ENCODE peak calls at places on chromosome 10, in eight cellular contexts. O, A, P, B, W, H, M and Z are unnamed samples.

GRCh38 chr10:129441391-129442009 is 25.5 kb upstream of the MGMT start:
- DNase-seq in W (no peak), P (no peak), H (no peak), A (no peak), M (no peak), B (no peak), O (no peak), Z (no peak)

GRCh38 chr10:5645375-5645774 is 21.0 kb downstream of the ASB13 start:
- DNase-seq in M (peak), W (peak), O (no peak), H (peak), P (no peak), A (no peak), B (no peak), Z (no peak)

GRCh38 chr10:71966046-71967004 is 2.1 kb downstream of the CHST3 start:
- DNase-seq in W (no peak), B (no peak), O (no peak), M (peak), P (peak), A (no peak), H (no peak), Z (no peak)

GRCh38 chr10:48215148-48215982 is 59.1 kb downstream of the FRMPD2 start:
- DNase-seq in M (no peak), B (peak), W (no peak), H (no peak), A (no peak), P (peak), O (no peak), Z (no peak)

GRCh38 chr10:62545667-62546066 is 171.5 kb downstream of the ZNF365 start:
- DNase-seq in B (no peak), O (no peak), H (no peak), P (peak), W (no peak), A (no peak), M (no peak), Z (no peak)

GRCh38 chr10:3805227-3805790 is 20.3 kb upstream of the KLF6 start:
- DNase-seq in B (peak), O (peak), M (no peak), A (peak), W (no peak), H (no peak), P (peak), Z (no peak)

GRCh38 chr10:77806511-77807157 is 119.9 kb downstream of the DLG5 start:
- DNase-seq in M (peak), W (no peak), P (no peak), H (no peak), B (no peak), O (no peak), A (no peak), Z (no peak)

GRCh38 chr10:75263806-75264205 is 28.0 kb upstream of the COMTD1 start:
- DNase-seq in B (no peak), A (no peak), P (no peak), M (peak), O (no peak), H (no peak), W (no peak), Z (no peak)